ENCODE peak calls at places on chromosomes 2 and 18, in eight cellular contexts. G is NCI-H510A treated with DMSO at 0.1 percent for 48 hours, P is hippocampal formation, Q is GM19239, J is skeletal muscle cell, V is H54, K is fibroblast of the aortic adventitia, W is midbrain. Z is an unnamed sample.

GRCh38 chr2:242057379-242058040 is 188.0 kb downstream of the RTP5 start:
- DNase-seq in V (no peak), P (no peak), K (no peak), Q (no peak), G (no peak), J (no peak), W (no peak), Z (no peak)

GRCh38 chr18:75211721-75212625 is 1.4 kb downstream of the TSHZ1 start:
- DNase-seq in K (peak), Q (no peak), J (no peak), G (peak), W (no peak), P (no peak), V (no peak), Z (peak)

GRCh38 chr2:3639015-3639630 is 18.9 kb upstream of the ALLC start:
- DNase-seq in P (no peak), K (no peak), G (no peak), Q (no peak), W (no peak), J (no peak), V (no peak), Z (no peak)

GRCh38 chr2:133561045-133561852 is 7.0 kb downstream of the NCKAP5 start:
- DNase-seq in Q (peak), J (peak), G (peak), V (no peak), K (peak), P (peak), W (peak), Z (no peak)

GRCh38 chr2:9820020-9820973 is 23.0 kb upstream of the TAF1B start:
- DNase-seq in J (no peak), P (no peak), K (peak), W (no peak), V (peak), Q (no peak), G (no peak), Z (no peak)

GRCh38 chr2:42190191-42190590 is 21.0 kb downstream of the EML4 start:
- DNase-seq in G (no peak), Q (no peak), K (no peak), J (no peak), V (no peak), P (no peak), W (no peak), Z (no peak)

GRCh38 chr18:48834421-48835011 is 116.2 kb downstream of the SMAD7 start:
- DNase-seq in V (peak), W (no peak), J (peak), G (no peak), P (no peak), Q (peak), K (peak), Z (peak)

GRCh38 chr2:196252408-196253114 is 81.2 kb upstream of the STK17B start:
- DNase-seq in G (no peak), Q (no peak), P (no peak), J (no peak), W (no peak), V (no peak), K (no peak), Z (no peak)

GRCh38 chr2:130190237-130190636 is 8.0 kb downstream of the TUBA3E start:
- DNase-seq in K (no peak), G (no peak), P (no peak), W (no peak), J (no peak), Q (no peak), V (no peak), Z (no peak)

GRCh38 chr2:128622916-128623620 is 304.4 kb upstream of the HS6ST1 start:
- DNase-seq in W (no peak), Q (no peak), K (peak), G (no peak), V (no peak), J (peak), P (no peak), Z (no peak)

GRCh38 chr2:35428548-35428947 is 927.0 kb upstream of the CRIM1 start:
- DNase-seq in K (no peak), V (peak), W (peak), P (peak), Q (no peak), G (no peak), J (no peak), Z (peak)

GRCh38 chr2:36731941-36732700 is 35.6 kb downstream of the VIT start:
- DNase-seq in J (no peak), G (no peak), P (no peak), Q (no peak), W (no peak), K (peak), V (no peak), Z (no peak)

GRCh38 chr2:65415091-65415490 is 17.3 kb downstream of the SPRED2 start:
- DNase-seq in W (no peak), P (no peak), G (no peak), V (no peak), Q (no peak), J (no peak), K (no peak), Z (no peak)

GRCh38 chr18:38362286-38362792 is 796.7 kb upstream of the CELF4 start:
- DNase-seq in K (no peak), V (no peak), G (peak), J (no peak), P (no peak), W (no peak), Q (no peak), Z (no peak)

GRCh38 chr2:158291544-158292175 is 164.9 kb downstream of the CCDC148 start:
- DNase-seq in G (no peak), Q (no peak), J (no peak), P (no peak), W (no peak), V (no peak), K (no peak), Z (no peak)

GRCh38 chr2:101002562-101003277 is 631 bp downstream of the RPL31 start:
- DNase-seq in G (no peak), W (peak), Q (no peak), V (no peak), P (no peak), J (no peak), K (peak), Z (peak)

GRCh38 chr18:12417687-12418086 is 10.0 kb downstream of the PRELID3A start:
- DNase-seq in J (no peak), Q (no peak), G (no peak), W (no peak), P (no peak), K (no peak), V (no peak), Z (no peak)

GRCh38 chr18:45879681-45880655 is 54.5 kb downstream of the SIGLEC15 start:
- DNase-seq in K (peak), G (peak), P (peak), J (peak), Q (peak), W (peak), V (peak), Z (peak)

GRCh38 chr2:154140249-154141025 is 268.7 kb downstream of the GALNT13 start:
- DNase-seq in W (no peak), Q (no peak), P (no peak), K (no peak), G (no peak), V (no peak), J (no peak), Z (no peak)

GRCh38 chr2:137842430-137842829 is 121.8 kb upstream of the HNMT start:
- DNase-seq in V (no peak), G (no peak), K (no peak), J (no peak), P (no peak), Q (no peak), W (no peak), Z (no peak)

GRCh38 chr2:129865976-129866375 is 113.5 kb upstream of the RAB6C start:
- DNase-seq in K (no peak), J (no peak), Q (no peak), G (no peak), V (no peak), P (no peak), W (no peak), Z (no peak)

GRCh38 chr2:64143154-64144056 is 815 bp downstream of the PELI1 start:
- DNase-seq in P (peak), K (peak), W (peak), Q (no peak), V (peak), G (peak), J (no peak), Z (no peak)

GRCh38 chr2:102041351-102041750 is 49.6 kb downstream of the IL1R2 start:
- DNase-seq in G (no peak), P (no peak), W (peak), Q (no peak), J (no peak), K (peak), V (no peak), Z (no peak)

GRCh38 chr2:219737270-219737691 is 109.9 kb downstream of the SLC4A3 start:
- DNase-seq in V (peak), W (no peak), G (peak), K (peak), Q (no peak), J (no peak), P (no peak), Z (no peak)

GRCh38 chr18:52160652-52161051 is 179.3 kb upstream of the DCC start:
- DNase-seq in W (no peak), G (no peak), V (no peak), K (no peak), Q (no peak), J (no peak), P (no peak), Z (no peak)

GRCh38 chr2:145158051-145158586 is 638.2 kb upstream of the ZEB2 start:
- DNase-seq in J (peak), W (no peak), K (peak), V (no peak), Q (no peak), G (no peak), P (no peak), Z (peak)

GRCh38 chr18:22728481-22729105 is 204.5 kb upstream of the RBBP8 start:
- DNase-seq in Q (no peak), V (no peak), K (no peak), W (no peak), J (no peak), P (no peak), G (no peak), Z (no peak)

GRCh38 chr2:27085670-27086089 is 892 bp upstream of the KHK start:
- DNase-seq in Q (no peak), W (peak), V (peak), P (peak), J (no peak), K (peak), G (peak), Z (peak)

GRCh38 chr2:168457177-168457905 is 1.3 kb downstream of the CERS6 start:
- DNase-seq in V (no peak), P (no peak), Q (no peak), W (no peak), K (peak), G (no peak), J (no peak), Z (no peak)

GRCh38 chr2:147211484-147211883 is 633.3 kb upstream of the ACVR2A start:
- DNase-seq in K (no peak), V (no peak), Q (no peak), G (no peak), W (no peak), P (no peak), J (no peak), Z (no peak)

GRCh38 chr2:120656273-120656960 is 79.3 kb upstream of the GLI2 start:
- DNase-seq in Q (no peak), J (no peak), W (peak), V (no peak), G (no peak), K (no peak), P (peak), Z (no peak)

GRCh38 chr2:112623913-112624777 is 21.6 kb upstream of the SLC20A1 start:
- DNase-seq in W (no peak), G (no peak), J (peak), V (no peak), P (no peak), K (peak), Q (no peak), Z (peak)

GRCh38 chr18:73879771-73880170 is 267.9 kb downstream of the FBXO15 start:
- DNase-seq in J (peak), G (no peak), Q (no peak), V (no peak), W (no peak), P (no peak), K (peak), Z (no peak)

GRCh38 chr18:48840491-48840877 is 110.3 kb downstream of the SMAD7 start:
- DNase-seq in J (no peak), P (peak), Q (no peak), G (no peak), K (no peak), V (no peak), W (peak), Z (no peak)

Z was measured in transverse colon.